ENCODE peak calls at places on chromosomes 16 and 17, in ten cellular contexts. Y is Peyer's patch, I is HCT116, Z is K562, E is upper lobe of left lung, H is testis, N is stomach, G is lower leg skin, Q is body of pancreas, M is IMR-90. D is an unnamed sample.

GRCh38 chr17:49442051-49442450 is 27.4 kb upstream of the PHB1 start:
- DNase-seq in Y (no peak), I (no peak), Z (no peak), E (no peak), H (no peak), N (no peak), G (no peak), Q (no peak), M (no peak), D (no peak)

GRCh38 chr16:71726491-71727319 is 2.2 kb upstream of the PHLPP2 start:
- DNase-seq in Y (no peak), I (no peak), Z (no peak), E (no peak), H (no peak), N (no peak), G (no peak), Q (no peak), M (no peak), D (no peak)

GRCh38 chr17:74566132-74566753 is 1.1 kb downstream of the CD300H start:
- DNase-seq in Y (peak; percentile 57), I (peak; percentile 57), Z (peak; percentile 54), E (peak; percentile 42), H (peak; percentile 26), N (peak; percentile 28), G (peak; percentile 29), Q (no peak), M (no peak), D (no peak)

GRCh38 chr16:2904100-2904921 is 7.4 kb upstream of the FLYWCH1 start:
- DNase-seq in Y (peak; percentile 90), I (peak; percentile 70), Z (peak; percentile 81), E (peak; percentile 93), H (peak; percentile 91), N (peak; percentile 88), G (peak; percentile 74), Q (peak; percentile 87), M (peak; percentile 77), D (peak; percentile 78)

GRCh38 chr17:69581061-69581955 is 166.8 kb downstream of the MAP2K6 start:
- DNase-seq in Y (peak; percentile 54), I (no peak), Z (no peak), E (no peak), H (no peak), N (no peak), G (no peak), Q (no peak), M (peak; percentile 47), D (no peak)

GRCh38 chr16:2767891-2768290 is 9.2 kb downstream of the ELOB start:
- DNase-seq in Y (no peak), I (no peak), Z (no peak), E (no peak), H (no peak), N (no peak), G (no peak), Q (no peak), M (no peak), D (no peak)

GRCh38 chr17:57350266-57350665 is 93.9 kb downstream of the MSI2 start:
- DNase-seq in Y (no peak), I (no peak), Z (no peak), E (no peak), H (peak; percentile 77), N (no peak), G (no peak), Q (no peak), M (peak; percentile 70), D (no peak)

GRCh38 chr16:75064403-75065148 is 52.0 kb downstream of the LDHD start:
- DNase-seq in Y (peak; percentile 75), I (no peak), Z (no peak), E (peak; percentile 79), H (peak; percentile 82), N (peak; percentile 76), G (no peak), Q (no peak), M (peak; percentile 39), D (no peak)

GRCh38 chr16:9091867-9092281 is 430 bp downstream of the HAPSTR1 start:
- DNase-seq in Y (peak; percentile 69), I (no peak), Z (no peak), E (no peak), H (peak; percentile 50), N (peak; percentile 41), G (peak; percentile 34), Q (peak; percentile 44), M (no peak), D (no peak)

GRCh38 chr17:55416470-55417052 is 5.1 kb downstream of the MMD start:
- DNase-seq in Y (no peak), I (no peak), Z (no peak), E (no peak), H (no peak), N (no peak), G (no peak), Q (no peak), M (peak; percentile 55), D (no peak)

GRCh38 chr17:67359960-67360817 is 6.2 kb downstream of the PSMD12 start:
- DNase-seq in Y (no peak), I (peak; percentile 46), Z (peak; percentile 48), E (no peak), H (no peak), N (no peak), G (no peak), Q (no peak), M (peak; percentile 45), D (no peak)

GRCh38 chr17:18253187-18253884 is 5.2 kb downstream of the FLII start:
- DNase-seq in Y (no peak), I (no peak), Z (no peak), E (no peak), H (no peak), N (no peak), G (no peak), Q (no peak), M (no peak), D (no peak)

GRCh38 chr17:82775033-82775823 is 23.4 kb downstream of the TBCD start:
- DNase-seq in Y (peak; percentile 88), I (peak; percentile 24), Z (peak; percentile 79), E (peak; percentile 71), H (peak; percentile 84), N (peak; percentile 83), G (no peak), Q (peak; percentile 76), M (no peak), D (peak; percentile 50)

GRCh38 chr16:66524601-66525164 is 25.2 kb downstream of the TK2 start:
- DNase-seq in Y (peak; percentile 89), I (no peak), Z (peak; percentile 52), E (peak; percentile 84), H (no peak), N (no peak), G (no peak), Q (no peak), M (no peak), D (no peak)

DNA sequence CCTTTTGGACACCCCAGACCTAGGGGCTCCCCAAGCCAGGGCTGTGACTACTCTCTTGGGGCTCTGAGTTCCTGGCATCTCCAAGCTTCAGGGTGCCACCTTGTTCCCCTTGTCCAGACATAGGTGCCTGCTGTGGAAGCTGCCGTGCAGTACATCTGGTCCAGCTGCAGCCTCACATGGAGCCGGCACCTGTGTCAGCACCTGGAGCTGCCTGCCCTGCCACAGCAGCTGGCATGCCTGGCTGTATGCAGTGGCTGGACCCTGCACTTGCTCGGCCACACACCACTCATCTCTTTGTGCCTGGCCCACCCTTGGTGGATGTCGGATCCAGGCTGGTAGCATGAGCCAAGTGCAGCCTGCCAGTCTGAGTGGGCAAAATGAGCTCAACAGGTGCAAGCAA is 775.8 kb downstream of the CDH11 start:
- DNase-seq in Y (no peak), I (no peak), Z (no peak), E (no peak), H (no peak), N (no peak), G (no peak), Q (no peak), M (no peak), D (no peak)
- H3K4me3 ChIP-seq in Y (no peak overlapping the region), I (no peak overlapping the region), Z (no peak overlapping the region), E (no peak overlapping the region), H (no peak overlapping the region), N (no peak overlapping the region), G (no peak overlapping the region), Q (no peak overlapping the region), M (no peak overlapping the region), D (no peak overlapping the region)

DNA sequence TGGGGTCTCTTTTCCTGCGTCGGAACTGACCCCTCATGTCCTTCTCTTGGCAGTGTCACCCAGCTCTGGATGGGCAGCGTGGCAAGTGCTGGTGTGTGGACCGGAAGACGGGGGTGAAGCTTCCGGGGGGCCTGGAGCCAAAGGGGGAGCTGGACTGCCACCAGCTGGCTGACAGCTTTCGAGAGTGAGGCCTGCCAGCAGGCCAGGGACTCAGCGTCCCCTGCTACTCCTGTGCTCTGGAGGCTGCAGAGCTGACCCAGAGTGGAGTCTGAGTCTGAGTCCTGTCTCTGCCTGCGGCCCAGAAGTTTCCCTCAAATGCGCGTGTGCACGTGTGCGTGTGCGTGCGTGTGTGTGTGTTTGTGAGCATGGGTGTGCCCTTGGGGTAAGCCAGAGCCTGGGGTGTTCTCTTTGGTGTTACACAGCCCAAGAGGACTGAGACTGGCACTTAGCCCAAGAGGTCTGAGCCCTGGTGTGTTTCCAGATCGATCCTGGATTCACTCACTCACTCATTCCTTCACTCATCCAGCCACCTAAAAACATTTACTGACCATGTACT is 13.2 kb downstream of the IGFBP4 start:
- DNase-seq in Y (no peak), I (no peak), Z (no peak), E (no peak), H (no peak), N (no peak), G (no peak), Q (no peak), M (no peak), D (no peak)
- TF ChIP-seq POLR2A in Y (no peak), I (no peak), Z (no peak), E (no peak), H (no peak), N (no peak), G (no peak), Q (no peak), M (no peak), D (no peak)

DNA sequence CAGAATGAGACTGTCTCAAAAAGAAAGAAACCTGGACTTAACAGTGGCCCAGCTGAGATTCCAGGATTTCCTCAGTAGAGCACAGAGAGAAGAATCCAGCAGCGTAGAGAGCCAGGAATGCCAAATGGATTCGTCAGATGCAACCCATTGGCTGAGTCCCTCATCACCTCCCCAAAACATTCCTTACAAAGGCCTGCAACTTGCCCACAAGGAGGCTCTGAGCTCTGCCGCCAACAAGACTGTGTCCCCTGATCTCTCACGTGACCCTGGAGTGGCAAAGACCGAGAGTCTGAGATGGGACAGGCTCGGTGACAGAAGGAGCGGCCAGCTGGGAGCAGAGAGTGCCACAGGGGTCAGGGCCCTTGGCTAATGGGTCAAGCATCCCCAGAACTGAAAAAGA is 6.9 kb upstream of the CHMP6 start:
- DNase-seq in Y (no peak), I (peak; percentile 88), Z (no peak), E (peak; percentile 63), H (no peak), N (no peak), G (peak; percentile 46), Q (no peak), M (peak; percentile 96), D (no peak)
- TF ChIP-seq CTCF in Y (peak; percentile 4), I (peak; percentile 35), Z (peak; percentile 26), E (no peak), H (peak; percentile 12), N (no peak), G (no peak), Q (no peak), M (peak; percentile 57), D (no peak)

DNA sequence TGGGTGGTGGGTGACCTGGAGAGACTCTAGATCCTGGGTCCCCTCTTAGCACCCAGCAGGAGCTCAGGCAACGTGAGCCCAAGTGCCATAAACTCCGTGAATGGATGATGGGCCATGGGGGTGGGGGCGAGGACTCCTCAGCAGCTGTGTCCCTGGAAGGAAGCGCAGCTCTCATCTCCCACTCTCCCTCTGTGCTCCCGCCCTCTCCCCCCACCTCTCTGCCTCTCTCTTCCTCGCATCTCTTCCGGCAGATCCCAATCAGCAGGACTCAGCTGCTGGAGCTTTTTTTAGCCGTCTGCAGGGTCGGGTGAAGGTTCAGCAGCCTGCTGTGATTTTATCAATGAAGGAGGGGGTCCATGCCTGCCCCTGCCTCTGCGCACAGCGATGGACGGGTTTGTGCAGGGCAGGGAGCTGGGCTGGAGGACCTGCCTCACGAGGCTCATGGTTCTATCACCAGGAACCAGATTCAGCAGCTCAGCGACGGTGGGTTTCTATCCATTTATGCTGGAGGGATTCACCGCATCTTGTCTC is 8.3 kb downstream of the CCR7 start:
- DNase-seq in Y (peak; percentile 48), I (no peak), Z (peak; percentile 59), E (no peak), H (no peak), N (peak; percentile 23), G (no peak), Q (peak; percentile 17), M (no peak), D (no peak)
- H3K4me3 ChIP-seq in Y (no peak overlapping the region), I (no peak overlapping the region), Z (no peak overlapping the region), E (peak overlapping the region; percentile 13), H (no peak overlapping the region), N (no peak overlapping the region), G (no peak overlapping the region), Q (no peak overlapping the region), M (no peak overlapping the region), D (no peak overlapping the region)